ENCODE peak calls at places on chromosomes 1 and 21, in eight cellular contexts. I, M, L, C, F, Z, W and P are unnamed samples.

GRCh38 chr21:25496825-25497482 is 110.3 kb downstream of the MRPL39 start:
- DNase-seq in I (peak), W (peak), L (peak), C (no peak), F (no peak), M (no peak), Z (no peak), P (no peak)

GRCh38 chr1:31297273-31298247 is 728 bp downstream of the ZCCHC17 start:
- DNase-seq in C (no peak), L (peak), F (peak), W (peak), Z (no peak), I (peak), M (peak), P (no peak)

GRCh38 chr1:65027699-65028358 is 61.5 kb upstream of the JAK1 start:
- DNase-seq in F (no peak), I (no peak), Z (no peak), L (no peak), M (peak), W (no peak), C (peak), P (peak)

GRCh38 chr21:16742116-16742515 is 770.7 kb upstream of the CXADR start:
- DNase-seq in L (no peak), W (no peak), F (no peak), C (no peak), Z (no peak), I (no peak), M (no peak), P (no peak)

GRCh38 chr1:32988665-32989064 is 24.1 kb upstream of the RNF19B start:
- DNase-seq in Z (no peak), C (peak), W (peak), I (peak), F (no peak), M (peak), L (peak), P (no peak)

GRCh38 chr1:19799877-19800804 is at the start of gene TMCO4:
- DNase-seq in C (peak), Z (peak), I (peak), W (peak), F (peak), L (peak), M (peak), P (no peak)

GRCh38 chr1:234125283-234125682 is 220.8 kb downstream of the SLC35F3 start:
- DNase-seq in I (peak), W (no peak), F (peak), L (peak), Z (no peak), C (no peak), M (peak), P (peak)

GRCh38 chr1:193434319-193434718 is 247.9 kb upstream of the B3GALT2 start:
- DNase-seq in W (no peak), L (peak), C (no peak), I (no peak), F (no peak), Z (no peak), M (no peak), P (no peak)

GRCh38 chr1:16090076-16090826 is 16.8 kb upstream of the FAM131C start:
- DNase-seq in L (no peak), Z (no peak), C (no peak), I (no peak), F (no peak), W (no peak), M (no peak), P (no peak)

GRCh38 chr1:172654535-172654934 is 4.4 kb upstream of the FASLG start:
- DNase-seq in I (peak), L (peak), Z (no peak), W (peak), F (no peak), M (peak), C (no peak), P (no peak)

DNA sequence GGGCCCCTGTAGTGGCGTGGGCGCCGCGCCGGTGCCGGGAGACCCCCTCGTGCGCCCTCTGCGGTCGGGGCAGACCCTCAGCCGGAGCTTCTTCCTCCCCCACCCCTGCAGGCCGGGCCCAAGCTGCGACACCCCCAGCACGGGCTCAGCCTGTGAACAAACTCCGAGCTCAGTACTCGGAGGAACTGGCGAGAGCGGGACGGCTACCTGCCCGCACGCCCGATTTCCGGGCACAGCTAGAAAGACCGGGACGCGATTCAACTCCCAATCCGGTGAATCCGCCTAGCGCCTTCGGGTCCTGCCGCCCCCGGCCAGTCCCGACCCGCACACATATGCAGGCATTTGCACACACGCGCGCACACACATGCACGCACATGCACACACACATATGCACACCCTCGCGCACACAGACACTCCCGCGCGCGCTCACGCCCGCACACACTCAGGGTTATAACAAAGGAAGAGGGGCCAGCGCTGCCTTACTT is 580 bp upstream of the BLACAT1 start:
- DNase-seq in C (no peak), Z (no peak), W (no peak), M (no peak), F (no peak), I (no peak), L (no peak), P (no peak)
- TF ChIP-seq CTCF in C (no peak), Z (no peak), W (no peak), M (no peak), F (no peak), I (no peak), L (no peak), P (no peak)

DNA sequence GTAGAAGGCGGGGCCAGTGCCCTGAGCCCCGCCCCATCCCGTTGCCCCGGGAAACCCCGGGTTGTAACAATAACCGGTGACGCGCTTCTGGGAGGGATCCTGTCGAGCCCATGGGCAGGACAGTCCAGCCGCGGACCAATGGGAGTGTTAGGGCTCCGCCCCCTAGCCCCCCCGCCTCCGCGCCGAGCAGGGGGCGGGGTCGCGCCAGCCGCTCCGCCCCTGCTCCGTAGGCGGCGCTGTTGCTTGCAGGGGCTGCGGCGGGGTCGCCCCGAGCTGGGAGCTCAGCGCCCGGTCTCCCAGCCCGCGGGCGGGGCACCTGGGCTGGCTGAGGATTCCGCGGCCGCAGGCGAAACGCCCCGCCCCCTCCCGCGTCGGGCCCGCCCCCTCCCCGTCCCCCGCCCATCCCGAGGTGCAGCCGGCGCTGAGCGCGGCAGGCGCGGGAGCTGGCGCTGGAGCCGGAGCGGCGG is at the start of gene FOXO6:
- DNase-seq in W (peak), C (peak), L (peak), I (peak), M (peak), F (peak), Z (peak), P (peak)
- TF ChIP-seq CTCF in W (peak), C (peak), L (peak), I (no peak), M (peak), F (peak), Z (no peak), P (peak)

GRCh38 chr1:29256395-29256794 is 20.1 kb downstream of the PTPRU start:
- DNase-seq in C (no peak), W (no peak), I (no peak), Z (no peak), F (no peak), L (no peak), M (no peak), P (no peak)
- TF ChIP-seq CTCF in C (no peak), W (peak), I (no peak), Z (no peak), F (peak), L (no peak), M (no peak), P (no peak)

GRCh38 chr1:23576338-23577055 is 17.2 kb upstream of the ID3 start:
- DNase-seq in F (no peak), L (no peak), Z (no peak), I (no peak), C (no peak), W (peak), M (no peak), P (no peak)
- TF ChIP-seq CTCF in F (no peak), L (no peak), Z (no peak), I (no peak), C (no peak), W (no peak), M (no peak), P (no peak)

GRCh38 chr1:206912445-206913095 is 9.2 kb downstream of the FCMR start:
- DNase-seq in Z (peak), W (peak), L (peak), F (peak), C (peak), M (peak), I (peak), P (peak)

GRCh38 chr1:206914138-206914537 is 7.6 kb downstream of the FCMR start:
- DNase-seq in Z (no peak), L (no peak), M (no peak), F (no peak), C (no peak), I (no peak), W (no peak), P (no peak)

GRCh38 chr1:206916000-206916709 is 5.6 kb downstream of the FCMR start:
- DNase-seq in Z (no peak), W (no peak), C (no peak), L (no peak), I (no peak), M (no peak), F (no peak), P (no peak)

GRCh38 chr1:206918076-206918475 is 3.7 kb downstream of the FCMR start:
- DNase-seq in Z (no peak), M (no peak), L (no peak), F (no peak), C (no peak), W (no peak), I (no peak), P (no peak)

GRCh38 chr1:206915085-206915735 is 6.5 kb downstream of the FCMR start:
- DNase-seq in W (no peak), M (no peak), C (no peak), L (no peak), Z (no peak), F (no peak), I (no peak), P (no peak)
- TF ChIP-seq CTCF in W (no peak), M (no peak), C (no peak), L (no peak), Z (no peak), F (no peak), I (no peak), P (no peak)

DNA sequence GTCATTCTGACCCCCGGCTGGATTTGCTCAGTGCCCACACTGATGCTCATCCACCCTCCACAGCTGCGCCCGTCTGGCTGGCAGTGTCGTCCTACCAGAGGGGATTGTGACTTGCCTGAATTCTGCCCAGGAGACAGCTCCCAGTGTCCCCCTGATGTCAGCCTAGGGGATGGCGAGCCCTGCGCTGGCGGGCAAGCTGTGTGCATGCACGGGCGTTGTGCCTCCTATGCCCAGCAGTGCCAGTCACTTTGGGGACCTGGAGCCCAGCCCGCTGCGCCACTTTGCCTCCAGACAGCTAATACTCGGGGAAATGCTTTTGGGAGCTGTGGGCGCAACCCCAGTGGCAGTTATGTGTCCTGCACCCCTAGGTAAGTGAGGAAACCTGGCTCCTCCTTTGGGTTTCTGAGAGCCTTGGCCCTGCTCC is 5.7 kb upstream of the EFNA4 start:
- DNase-seq in F (no peak), I (no peak), L (no peak), M (no peak), W (no peak), C (no peak), Z (no peak), P (no peak)
- TF ChIP-seq CTCF in F (peak), I (peak), L (no peak), M (peak), W (peak), C (no peak), Z (no peak), P (no peak)

GRCh38 chr21:14736672-14737071 is 190.6 kb upstream of the SAMSN1 start:
- DNase-seq in W (no peak), L (no peak), F (no peak), C (no peak), Z (no peak), M (no peak), I (no peak), P (no peak)
- TF ChIP-seq CTCF in W (no peak), L (no peak), F (no peak), C (no peak), Z (no peak), M (no peak), I (no peak), P (no peak)